ENCODE peak calls at places on chromosomes 5 and 9, in nine cellular contexts. J is tibial nerve; G is AG04450; Q is A549; A is fibroblast of villous mesenchyme; B is cardiac muscle cell; D is CD8-positive, alpha-beta T cell; M is PC-3; P is astrocyte. N is an unnamed sample.

GRCh38 chr9:70954607-70955143 is 166.7 kb downstream of the TRPM3 start:
- DNase-seq in G (no peak), J (no peak), P (no peak), B (no peak), A (no peak), M (no peak), D (no peak), Q (no peak), N (no peak)

GRCh38 chr5:158487156-158487555 is 612.6 kb downstream of the EBF1 start:
- DNase-seq in M (no peak), J (no peak), A (no peak), Q (no peak), B (no peak), D (no peak), P (no peak), G (no peak), N (no peak)

GRCh38 chr9:115106642-115107041 is 11.3 kb downstream of the TNC start:
- DNase-seq in D (no peak), G (no peak), J (no peak), M (peak; percentile 58), B (no peak), Q (no peak), A (no peak), P (peak; percentile 67), N (no peak)

GRCh38 chr5:83096660-83097334 is 19.4 kb downstream of the XRCC4 start:
- DNase-seq in M (no peak), D (no peak), Q (no peak), G (no peak), J (no peak), A (no peak), P (peak; percentile 66), B (peak; percentile 32), N (peak; percentile 32)

GRCh38 chr5:39080597-39081204 is 6.5 kb upstream of the RICTOR start:
- DNase-seq in G (peak; percentile 47), J (peak; percentile 9), M (peak; percentile 67), B (peak; percentile 87), A (peak; percentile 82), D (no peak), Q (peak; percentile 92), P (peak; percentile 56), N (peak; percentile 93)

GRCh38 chr9:104921067-104921741 is 6.8 kb downstream of the ABCA1 start:
- DNase-seq in B (peak; percentile 17), P (no peak), Q (no peak), A (peak; percentile 55), G (no peak), J (no peak), M (no peak), D (no peak), N (peak; percentile 38)

GRCh38 chr9:35937227-35937626 is 20.7 kb downstream of the OR2S2 start:
- DNase-seq in P (peak; percentile 60), D (no peak), B (no peak), J (no peak), M (no peak), A (peak; percentile 43), G (no peak), Q (no peak), N (peak; percentile 46)

GRCh38 chr5:101531031-101531430 is 627.9 kb upstream of the ST8SIA4 start:
- DNase-seq in P (no peak), A (no peak), M (no peak), J (no peak), Q (no peak), D (no peak), G (no peak), B (no peak), N (no peak)

GRCh38 chr5:108900668-108901067 is 153.0 kb downstream of the FER start:
- DNase-seq in P (peak; percentile 31), G (no peak), A (no peak), J (no peak), D (no peak), B (no peak), M (peak; percentile 70), Q (no peak), N (no peak)

GRCh38 chr9:135253305-135254004 is 166.0 kb downstream of the OLFM1 start:
- DNase-seq in D (no peak), J (no peak), Q (no peak), P (no peak), B (no peak), M (no peak), A (no peak), G (no peak), N (no peak)

DNA sequence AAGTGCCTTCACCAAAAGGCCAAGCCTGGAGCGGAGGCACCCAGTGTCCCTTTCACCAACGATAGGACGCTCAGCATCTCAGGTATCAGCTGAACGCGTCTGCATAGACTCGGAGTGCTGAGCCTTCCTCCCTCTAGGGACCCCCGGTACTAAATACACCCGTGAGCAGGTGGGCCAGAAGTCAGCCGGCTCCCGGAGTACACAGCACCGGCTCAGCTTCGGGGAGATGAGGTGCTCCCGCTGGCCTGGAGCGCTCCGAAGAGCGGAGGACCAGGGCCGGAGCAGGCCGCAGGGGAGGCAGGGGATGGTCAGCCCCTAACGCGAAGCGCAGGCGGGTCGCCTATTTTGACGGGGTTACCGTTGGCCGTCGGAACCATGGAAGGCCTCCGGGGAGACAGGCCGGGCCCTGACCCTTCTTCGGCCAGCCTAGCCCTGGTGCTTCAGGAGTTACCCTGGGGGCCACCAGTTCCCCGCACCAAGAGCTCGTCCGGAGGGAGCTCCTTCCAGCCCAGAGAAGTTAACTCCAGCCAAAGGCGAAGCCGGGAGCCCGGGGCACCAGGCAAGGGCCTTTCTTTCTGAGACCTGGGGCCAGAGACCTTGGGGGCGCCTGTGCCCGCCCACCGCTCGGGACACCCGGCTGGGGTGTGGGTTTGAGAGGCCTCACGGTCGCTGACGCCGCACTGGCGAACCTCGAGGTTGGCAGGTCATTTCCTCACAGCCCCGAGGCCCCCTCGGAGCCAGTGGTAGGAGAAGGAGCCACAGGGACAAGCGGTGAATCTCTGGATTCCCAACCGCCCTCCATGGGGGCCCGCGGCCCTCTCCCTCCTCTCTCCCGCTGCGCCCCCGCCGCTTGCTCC is 3.3 kb upstream of the IRX4 start:
- DNase-seq in Q (no peak), J (no peak), B (no peak), A (no peak), D (no peak), P (no peak), G (no peak), M (no peak), N (no peak)
- H3K4me3 ChIP-seq in Q (no peak overlapping the region), J (no peak overlapping the region), B (peak overlapping the region; percentile 92), A (no peak overlapping the region), D (no peak overlapping the region), P (no peak overlapping the region), G (no peak overlapping the region), M (no peak overlapping the region), N (no peak overlapping the region)

DNA sequence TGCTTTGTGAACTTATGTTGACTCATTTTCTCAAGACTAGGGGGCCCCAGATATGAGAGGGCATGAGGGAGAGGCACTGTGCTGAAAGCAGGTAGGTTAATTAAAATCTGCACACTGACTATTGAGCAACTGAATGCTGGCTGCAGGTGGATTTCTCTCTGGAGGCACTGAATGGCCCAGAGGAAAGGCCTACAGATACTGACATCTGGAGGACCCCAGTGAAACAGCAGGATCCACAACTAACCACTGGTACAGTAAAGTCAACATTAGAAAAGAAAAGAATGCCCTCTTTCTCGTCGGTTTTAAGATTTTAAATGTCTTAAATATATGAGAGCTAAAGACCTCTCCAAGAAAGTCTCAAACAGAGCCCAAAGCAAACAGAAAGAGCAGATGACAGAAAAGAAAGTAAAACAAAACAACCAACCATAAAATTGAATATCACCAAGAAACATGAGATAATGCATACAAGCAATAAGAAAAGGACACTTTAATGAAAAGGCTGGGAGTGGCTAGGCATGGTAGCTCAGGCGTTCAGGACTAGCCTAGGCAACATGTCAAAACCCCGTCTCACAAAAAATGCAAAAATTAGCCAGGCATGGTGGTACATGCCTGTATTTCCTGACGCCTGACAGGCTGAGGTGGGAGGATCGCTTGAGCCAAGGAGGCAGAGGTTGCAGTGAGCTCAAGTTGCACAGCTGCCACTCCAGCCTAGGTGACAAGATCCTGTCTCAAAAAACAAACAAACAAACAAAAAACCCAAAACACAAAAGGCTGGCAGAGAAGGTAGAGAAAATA is 43.3 kb downstream of the PUM3 start:
- DNase-seq in B (peak; percentile 57), D (no peak), J (no peak), G (no peak), A (peak; percentile 47), P (no peak), Q (no peak), M (no peak), N (peak; percentile 69)
- TF ChIP-seq CTCF in B (peak; percentile 60), D (no peak), J (no peak), G (peak; percentile 52), A (peak; percentile 63), P (peak; percentile 11), Q (no peak), M (peak; percentile 26), N (peak; percentile 77)

GRCh38 chr5:2183154-2184023 is 300.7 kb upstream of the IRX4 start:
- DNase-seq in A (no peak), B (no peak), M (no peak), Q (no peak), D (no peak), P (no peak), J (no peak), G (no peak), N (no peak)
- H3K4me3 ChIP-seq in A (no peak overlapping the region), B (no peak overlapping the region), M (no peak overlapping the region), Q (no peak overlapping the region), D (no peak overlapping the region), P (no peak overlapping the region), J (no peak overlapping the region), G (no peak overlapping the region), N (no peak overlapping the region)

GRCh38 chr9:93862877-93863545 is 92.1 kb downstream of the BARX1 start:
- DNase-seq in P (no peak), B (no peak), M (no peak), J (no peak), D (no peak), G (no peak), A (no peak), Q (no peak), N (no peak)

GRCh38 chr9:93861736-93862358 is 93.3 kb downstream of the BARX1 start:
- DNase-seq in P (no peak), B (no peak), A (no peak), Q (no peak), G (no peak), M (no peak), J (no peak), D (no peak), N (no peak)

GRCh38 chr9:93860694-93861658 is 94.2 kb downstream of the BARX1 start:
- DNase-seq in P (no peak), G (no peak), Q (no peak), A (no peak), B (no peak), J (no peak), D (no peak), M (no peak), N (no peak)

GRCh38 chr9:93857528-93857927 is 97.6 kb downstream of the BARX1 start:
- DNase-seq in P (no peak), B (no peak), Q (no peak), M (no peak), A (no peak), G (no peak), D (no peak), J (no peak), N (no peak)

DNA sequence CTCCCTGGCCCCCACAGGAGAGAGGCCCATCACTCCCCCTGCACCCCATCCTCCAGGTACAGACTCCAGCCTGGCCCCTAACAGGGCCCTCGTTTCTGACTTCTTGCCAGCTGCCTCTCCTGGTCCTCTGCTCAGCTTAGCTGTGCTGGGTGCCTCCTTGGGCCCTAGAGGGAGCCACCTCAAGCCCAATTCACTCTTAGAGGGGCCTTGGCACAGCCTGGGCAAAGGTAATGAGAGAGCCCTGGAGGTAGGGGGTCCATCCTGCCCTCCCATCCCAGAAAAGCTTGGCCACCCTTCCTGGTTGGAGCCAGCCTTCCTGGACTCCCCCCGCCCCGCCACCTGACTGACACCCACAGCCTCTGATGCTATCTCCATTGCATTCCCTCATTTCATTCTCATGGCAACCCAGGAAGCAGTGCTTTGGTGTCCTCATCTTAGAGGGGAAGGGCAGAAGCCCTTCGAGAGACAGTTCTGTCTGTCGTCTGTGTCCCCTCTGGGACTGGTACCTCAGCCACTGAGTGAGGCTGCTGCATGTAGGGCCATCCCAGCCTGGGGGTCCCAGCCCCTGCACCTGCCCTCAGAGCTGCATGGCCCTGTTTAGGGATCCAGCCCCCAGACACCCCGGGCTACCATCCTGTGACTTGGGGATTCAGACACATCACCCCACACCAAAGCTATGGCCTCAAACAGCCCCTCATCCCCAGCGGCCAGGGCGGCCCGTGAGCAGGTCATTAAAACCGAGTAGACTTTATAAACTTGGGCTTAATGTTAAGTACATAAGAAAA is 95.5 kb downstream of the BARX1 start:
- DNase-seq in J (no peak), G (no peak), B (no peak), M (no peak), A (no peak), P (no peak), Q (no peak), D (no peak), N (no peak)
- TF ChIP-seq CTCF in J (no peak), G (no peak), B (no peak), M (no peak), A (no peak), P (no peak), Q (no peak), D (no peak), N (peak; percentile 18)